ENCODE peak calls at places on chromosomes 16 and 17, in seven cellular contexts. E is adrenal gland; J is effector memory CD8-positive, alpha-beta T cell; V is NCI-H524 treated with DMSO at 0.1 percent for 48 hours; T is NCI-H1105 treated with DMSO at 0.1 percent for 48 hours; A is CD4-positive, alpha-beta memory T cell; B is Peyer's patch. Z is an unnamed sample.

GRCh38 chr17:1628856-1629646 is 417 bp upstream of the SLC43A2 start:
- DNase-seq in B (peak; percentile 97), T (peak; percentile 82), A (peak; percentile 87), V (peak; percentile 83), E (peak; percentile 94), J (peak; percentile 82), Z (peak; percentile 94)

GRCh38 chr17:75877752-75878173 is 618 bp downstream of the TRIM47 start:
- DNase-seq in B (peak; percentile 89), T (peak; percentile 52), V (peak; percentile 50), A (peak; percentile 75), J (peak; percentile 70), E (peak; percentile 72), Z (peak; percentile 75)

GRCh38 chr17:49691677-49692191 is 13.8 kb upstream of the SPOP start:
- DNase-seq in E (no peak), A (no peak), B (peak; percentile 13), J (no peak), V (no peak), T (no peak), Z (no peak)

GRCh38 chr17:1783271-1783670 is 21.4 kb downstream of the SERPINF1 start:
- DNase-seq in B (peak; percentile 63), E (peak; percentile 57), T (no peak), V (no peak), J (no peak), A (no peak), Z (no peak)

GRCh38 chr16:630815-631405 is at the start of gene WFIKKN1:
- DNase-seq in T (no peak), A (no peak), J (no peak), E (peak; percentile 62), B (no peak), V (no peak), Z (no peak)

GRCh38 chr16:369866-370436 is 387 bp downstream of the MRPL28 start:
- DNase-seq in V (no peak), T (no peak), E (no peak), A (no peak), J (no peak), B (no peak), Z (no peak)

GRCh38 chr16:59330030-59330670 is 596.0 kb upstream of the GOT2 start:
- DNase-seq in A (no peak), E (no peak), T (no peak), V (no peak), B (no peak), J (no peak), Z (no peak)

GRCh38 chr16:15466131-15466530 is 31.7 kb downstream of the BMERB1 start:
- DNase-seq in A (no peak), B (no peak), J (no peak), T (no peak), V (no peak), E (no peak), Z (no peak)

GRCh38 chr17:21171309-21171922 is 42.5 kb downstream of the TMEM11 start:
- DNase-seq in E (peak; percentile 11), T (no peak), B (no peak), J (no peak), V (no peak), A (no peak), Z (no peak)

GRCh38 chr16:75322706-75323105 is 71.3 kb upstream of the BCAR1 start:
- DNase-seq in B (peak; percentile 51), E (no peak), J (no peak), T (no peak), V (no peak), A (no peak), Z (no peak)